ENCODE peak calls at places on chromosomes 13 and 19, in five cellular contexts. One of them, this sample, is unnamed.

GRCh38 chr13:83709751-83710515 is 172.3 kb downstream of the SLITRK1 start:
- DNase-seq in heart left ventricle: no peak
- DNase-seq in upper lobe of left lung: no peak
- DNase-seq in body of pancreas: no peak
- DNase-seq in Peyer's patch: no peak
- DNase-seq in this sample: no peak

GRCh38 chr13:39612023-39612637 is 9.1 kb upstream of the LHFPL6 start:
- DNase-seq in heart left ventricle: no peak
- DNase-seq in upper lobe of left lung: no peak
- DNase-seq in body of pancreas: peak; percentile 76
- DNase-seq in Peyer's patch: peak; percentile 66
- DNase-seq in this sample: peak; percentile 79

GRCh38 chr19:32354345-32354744 is 8.9 kb downstream of the ZNF507 start:
- DNase-seq in heart left ventricle: no peak
- DNase-seq in upper lobe of left lung: no peak
- DNase-seq in body of pancreas: no peak
- DNase-seq in Peyer's patch: no peak
- DNase-seq in this sample: no peak

GRCh38 chr19:1400281-1401137 is 833 bp downstream of the GAMT start:
- DNase-seq in heart left ventricle: peak; percentile 80
- DNase-seq in upper lobe of left lung: peak; percentile 84
- DNase-seq in body of pancreas: peak; percentile 83
- DNase-seq in Peyer's patch: no peak
- DNase-seq in this sample: peak; percentile 76

GRCh38 chr13:21232196-21232595 is 55.7 kb downstream of the MRPL57 start:
- DNase-seq in heart left ventricle: no peak
- DNase-seq in upper lobe of left lung: no peak
- DNase-seq in body of pancreas: no peak
- DNase-seq in Peyer's patch: no peak
- DNase-seq in this sample: peak; percentile 38

GRCh38 chr19:47853003-47853402 is 6.0 kb upstream of the TPRX2 start:
- DNase-seq in heart left ventricle: no peak
- DNase-seq in upper lobe of left lung: no peak
- DNase-seq in body of pancreas: no peak
- DNase-seq in Peyer's patch: no peak
- DNase-seq in this sample: no peak

GRCh38 chr19:32566246-32566830 is 14.7 kb upstream of the PDCD5 start:
- DNase-seq in heart left ventricle: no peak
- DNase-seq in upper lobe of left lung: no peak
- DNase-seq in body of pancreas: no peak
- DNase-seq in Peyer's patch: no peak
- DNase-seq in this sample: no peak

GRCh38 chr19:52397310-52398090 is at the start of gene ZNF528:
- DNase-seq in heart left ventricle: peak; percentile 99
- DNase-seq in upper lobe of left lung: peak; percentile 96
- DNase-seq in body of pancreas: peak; percentile 94
- DNase-seq in Peyer's patch: peak; percentile 90
- DNase-seq in this sample: peak; percentile 97

GRCh38 chr19:58568731-58569130 is 4.4 kb downstream of the MZF1 start:
- DNase-seq in heart left ventricle: no peak
- DNase-seq in upper lobe of left lung: no peak
- DNase-seq in body of pancreas: peak; percentile 8
- DNase-seq in Peyer's patch: peak; percentile 2
- DNase-seq in this sample: peak; percentile 17

GRCh38 chr13:105147481-105147880 is 1388.0 kb downstream of the EFNB2 start:
- DNase-seq in heart left ventricle: no peak
- DNase-seq in upper lobe of left lung: no peak
- DNase-seq in body of pancreas: no peak
- DNase-seq in Peyer's patch: no peak
- DNase-seq in this sample: peak; percentile 15

GRCh38 chr19:30535011-30535410 is 162.8 kb downstream of the ZNF536 start:
- DNase-seq in heart left ventricle: no peak
- DNase-seq in upper lobe of left lung: no peak
- DNase-seq in body of pancreas: no peak
- DNase-seq in Peyer's patch: no peak
- DNase-seq in this sample: no peak

GRCh38 chr19:1219786-1220451 is 14.3 kb downstream of the STK11 start:
- DNase-seq in heart left ventricle: peak; percentile 57
- DNase-seq in upper lobe of left lung: peak; percentile 75
- DNase-seq in body of pancreas: no peak
- DNase-seq in Peyer's patch: no peak
- DNase-seq in this sample: no peak

GRCh38 chr13:94217370-94217769 is 262.1 kb downstream of the DCT start:
- DNase-seq in heart left ventricle: no peak
- DNase-seq in upper lobe of left lung: no peak
- DNase-seq in body of pancreas: no peak
- DNase-seq in Peyer's patch: no peak
- DNase-seq in this sample: no peak

GRCh38 chr13:26664942-26665341 is 95.6 kb downstream of the GPR12 start:
- DNase-seq in heart left ventricle: no peak
- DNase-seq in upper lobe of left lung: no peak
- DNase-seq in body of pancreas: no peak
- DNase-seq in Peyer's patch: no peak
- DNase-seq in this sample: no peak

GRCh38 chr13:65985632-65986031 is 1244.5 kb downstream of the PCDH9 start:
- DNase-seq in heart left ventricle: no peak
- DNase-seq in upper lobe of left lung: peak; percentile 2
- DNase-seq in body of pancreas: no peak
- DNase-seq in Peyer's patch: no peak
- DNase-seq in this sample: no peak

GRCh38 chr19:5261151-5261890 is 79.3 kb downstream of the PTPRS start:
- DNase-seq in heart left ventricle: no peak
- DNase-seq in upper lobe of left lung: no peak
- DNase-seq in body of pancreas: no peak
- DNase-seq in Peyer's patch: no peak
- DNase-seq in this sample: no peak

GRCh38 chr19:1527650-1528309 is 3.9 kb downstream of the PLK5 start:
- DNase-seq in heart left ventricle: peak; percentile 54
- DNase-seq in upper lobe of left lung: peak; percentile 82
- DNase-seq in body of pancreas: no peak
- DNase-seq in Peyer's patch: no peak
- DNase-seq in this sample: no peak

GRCh38 chr13:99356216-99357089 is 49.3 kb upstream of the GPR183 start:
- DNase-seq in heart left ventricle: no peak
- DNase-seq in upper lobe of left lung: no peak
- DNase-seq in body of pancreas: no peak
- DNase-seq in Peyer's patch: peak; percentile 72
- DNase-seq in this sample: peak; percentile 37

GRCh38 chr13:86856996-86857395 is 814.2 kb upstream of the SLITRK5 start:
- DNase-seq in heart left ventricle: no peak
- DNase-seq in upper lobe of left lung: no peak
- DNase-seq in body of pancreas: no peak
- DNase-seq in Peyer's patch: no peak
- DNase-seq in this sample: no peak

GRCh38 chr13:66624302-66624701 is 605.8 kb downstream of the PCDH9 start:
- DNase-seq in heart left ventricle: no peak
- DNase-seq in upper lobe of left lung: no peak
- DNase-seq in body of pancreas: no peak
- DNase-seq in Peyer's patch: no peak
- DNase-seq in this sample: no peak

GRCh38 chr13:23020246-23020843 is 160.4 kb upstream of the SGCG start:
- DNase-seq in heart left ventricle: no peak
- DNase-seq in upper lobe of left lung: no peak
- DNase-seq in body of pancreas: peak; percentile 41
- DNase-seq in Peyer's patch: no peak
- DNase-seq in this sample: peak; percentile 55

GRCh38 chr19:29515706-29516357 is 10.0 kb upstream of the VSTM2B start:
- DNase-seq in heart left ventricle: peak; percentile 37
- DNase-seq in upper lobe of left lung: peak; percentile 49
- DNase-seq in body of pancreas: no peak
- DNase-seq in Peyer's patch: no peak
- DNase-seq in this sample: no peak

GRCh38 chr13:94079876-94080275 is 399.6 kb downstream of the DCT start:
- DNase-seq in heart left ventricle: no peak
- DNase-seq in upper lobe of left lung: no peak
- DNase-seq in body of pancreas: no peak
- DNase-seq in Peyer's patch: no peak
- DNase-seq in this sample: no peak

GRCh38 chr13:53064721-53065120 is 36.1 kb downstream of the OLFM4 start:
- DNase-seq in heart left ventricle: no peak
- DNase-seq in upper lobe of left lung: no peak
- DNase-seq in body of pancreas: peak; percentile 72
- DNase-seq in Peyer's patch: no peak
- DNase-seq in this sample: no peak

GRCh38 chr19:2578911-2579677 is 103.2 kb downstream of the GADD45B start:
- DNase-seq in heart left ventricle: peak; percentile 94
- DNase-seq in upper lobe of left lung: peak; percentile 96
- DNase-seq in body of pancreas: peak; percentile 90
- DNase-seq in Peyer's patch: peak; percentile 60
- DNase-seq in this sample: peak; percentile 95

GRCh38 chr13:102846261-102847015 is 606 bp downstream of the ERCC5 start:
- DNase-seq in heart left ventricle: no peak
- DNase-seq in upper lobe of left lung: peak; percentile 81
- DNase-seq in body of pancreas: peak; percentile 42
- DNase-seq in Peyer's patch: peak; percentile 62
- DNase-seq in this sample: peak; percentile 31

GRCh38 chr19:7705387-7706187 is 3.7 kb upstream of the FCER2 start:
- DNase-seq in heart left ventricle: peak; percentile 70
- DNase-seq in upper lobe of left lung: no peak
- DNase-seq in body of pancreas: no peak
- DNase-seq in Peyer's patch: peak; percentile 94
- DNase-seq in this sample: no peak

GRCh38 chr19:33891773-33892172 is 95.1 kb downstream of the KCTD15 start:
- DNase-seq in heart left ventricle: no peak
- DNase-seq in upper lobe of left lung: no peak
- DNase-seq in body of pancreas: no peak
- DNase-seq in Peyer's patch: no peak
- DNase-seq in this sample: no peak

GRCh38 chr13:43269037-43269476 is 245.7 kb downstream of the DNAJC15 start:
- DNase-seq in heart left ventricle: no peak
- DNase-seq in upper lobe of left lung: no peak
- DNase-seq in body of pancreas: peak; percentile 39
- DNase-seq in Peyer's patch: no peak
- DNase-seq in this sample: peak; percentile 73

GRCh38 chr19:5948697-5949564 is 29.0 kb downstream of the RANBP3 start:
- DNase-seq in heart left ventricle: no peak
- DNase-seq in upper lobe of left lung: no peak
- DNase-seq in body of pancreas: no peak
- DNase-seq in Peyer's patch: no peak
- DNase-seq in this sample: no peak

GRCh38 chr19:42468273-42468796 is 25.6 kb upstream of the CXCL17 start:
- DNase-seq in heart left ventricle: no peak
- DNase-seq in upper lobe of left lung: no peak
- DNase-seq in body of pancreas: no peak
- DNase-seq in Peyer's patch: no peak
- DNase-seq in this sample: peak; percentile 47

GRCh38 chr19:1567848-1568227 is 287 bp downstream of the MEX3D start:
- DNase-seq in heart left ventricle: no peak
- DNase-seq in upper lobe of left lung: peak; percentile 88
- DNase-seq in body of pancreas: no peak
- DNase-seq in Peyer's patch: no peak
- DNase-seq in this sample: no peak

GRCh38 chr13:113975416-113975815 is 1.5 kb upstream of the C13orf46 start:
- DNase-seq in heart left ventricle: peak; percentile 41
- DNase-seq in upper lobe of left lung: peak; percentile 74
- DNase-seq in body of pancreas: no peak
- DNase-seq in Peyer's patch: no peak
- DNase-seq in this sample: no peak

GRCh38 chr13:42478531-42479156 is 95.3 kb upstream of the TNFSF11 start:
- DNase-seq in heart left ventricle: no peak
- DNase-seq in upper lobe of left lung: no peak
- DNase-seq in body of pancreas: no peak
- DNase-seq in Peyer's patch: no peak
- DNase-seq in this sample: no peak

GRCh38 chr19:38023661-38024574 is 116.9 kb downstream of the SIPA1L3 start:
- DNase-seq in heart left ventricle: no peak
- DNase-seq in upper lobe of left lung: peak; percentile 23
- DNase-seq in body of pancreas: no peak
- DNase-seq in Peyer's patch: no peak
- DNase-seq in this sample: no peak

DNA sequence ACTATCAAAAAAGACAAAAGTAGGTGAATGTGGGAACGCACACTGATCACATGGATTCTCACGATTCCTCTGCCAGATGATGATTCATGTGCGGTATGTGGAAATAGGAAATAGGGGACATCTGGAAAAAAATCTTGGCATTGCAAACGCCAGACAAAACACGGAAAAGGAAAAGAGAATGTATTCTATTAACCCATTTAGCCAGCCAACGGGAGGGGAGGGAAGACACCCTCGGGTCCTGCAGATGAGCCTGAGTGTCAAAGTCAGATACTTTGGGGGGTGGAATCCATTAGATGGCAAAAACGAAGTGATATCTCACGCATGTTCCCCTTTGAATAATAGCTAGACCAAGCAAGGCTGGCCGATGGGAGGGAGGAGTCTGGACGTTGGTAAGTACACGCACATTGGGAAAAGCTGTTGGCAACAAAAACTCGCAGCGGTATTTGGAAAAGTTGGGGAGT is 73.7 kb downstream of the COL4A1 start:
- DNase-seq in heart left ventricle: no peak
- DNase-seq in upper lobe of left lung: no peak
- DNase-seq in body of pancreas: no peak
- DNase-seq in Peyer's patch: no peak
- DNase-seq in this sample: no peak
- H3K27me3 ChIP-seq in heart left ventricle: no peaks in the 10 kb centered on the region
- H3K27me3 ChIP-seq in upper lobe of left lung: no peaks in the 10 kb centered on the region
- H3K27me3 ChIP-seq in body of pancreas: no peaks in the 10 kb centered on the region
- H3K27me3 ChIP-seq in Peyer's patch: no peaks in the 10 kb centered on the region
- H3K27me3 ChIP-seq in this sample: no peaks in the 10 kb centered on the region

GRCh38 chr13:30307194-30307965 is at the start of gene KATNAL1:
- DNase-seq in heart left ventricle: peak; percentile 88
- DNase-seq in upper lobe of left lung: peak; percentile 95
- DNase-seq in body of pancreas: peak; percentile 66
- DNase-seq in Peyer's patch: peak; percentile 76
- DNase-seq in this sample: peak; percentile 83
- TF ChIP-seq POLR2A in heart left ventricle: no peak
- TF ChIP-seq POLR2A in upper lobe of left lung: peak; percentile 55
- TF ChIP-seq POLR2A in body of pancreas: peak; percentile 39
- TF ChIP-seq POLR2A in Peyer's patch: no peak
- TF ChIP-seq POLR2A in this sample: peak; percentile 10

DNA sequence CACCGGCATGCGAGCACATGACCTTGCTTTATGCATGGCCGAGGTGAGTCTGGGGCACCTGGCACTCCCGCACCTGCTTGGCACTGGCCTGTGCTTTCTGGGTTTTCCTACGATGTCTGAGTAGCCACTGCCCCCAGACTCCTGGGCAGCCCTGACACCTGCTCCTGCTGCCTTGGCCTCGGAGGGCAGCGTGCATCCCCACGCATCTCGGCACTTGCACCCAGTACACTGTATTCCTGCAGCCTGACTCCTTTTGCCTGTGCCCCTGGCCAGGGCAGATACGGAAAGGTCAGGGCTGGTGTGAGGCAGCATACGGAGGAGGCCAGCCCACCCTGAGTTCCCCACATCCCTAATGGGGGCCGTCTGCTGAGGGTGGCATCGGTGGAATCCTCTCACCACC is 340.6 kb downstream of the TEX29 start:
- DNase-seq in heart left ventricle: no peak
- DNase-seq in upper lobe of left lung: peak; percentile 36
- DNase-seq in body of pancreas: no peak
- DNase-seq in Peyer's patch: no peak
- DNase-seq in this sample: no peak
- H3K27me3 ChIP-seq in heart left ventricle: peaks cover 18% of the 10 kb centered on the region
- H3K27me3 ChIP-seq in upper lobe of left lung: no peaks in the 10 kb centered on the region
- H3K27me3 ChIP-seq in body of pancreas: no peaks in the 10 kb centered on the region
- H3K27me3 ChIP-seq in Peyer's patch: no peaks in the 10 kb centered on the region
- H3K27me3 ChIP-seq in this sample: no peaks in the 10 kb centered on the region

GRCh38 chr19:50333235-50333736 is 4.1 kb upstream of the KCNC3 start:
- DNase-seq in heart left ventricle: peak; percentile 94
- DNase-seq in upper lobe of left lung: peak; percentile 97
- DNase-seq in body of pancreas: peak; percentile 90
- DNase-seq in Peyer's patch: peak; percentile 92
- DNase-seq in this sample: peak; percentile 88
- TF ChIP-seq POLR2A in heart left ventricle: no peak
- TF ChIP-seq POLR2A in upper lobe of left lung: no peak
- TF ChIP-seq POLR2A in body of pancreas: no peak
- TF ChIP-seq POLR2A in Peyer's patch: no peak
- TF ChIP-seq POLR2A in this sample: no peak